ENCODE peak calls at places on chromosomes 12 and 14, in five cellular contexts. One of them, this sample, is unnamed. For H3K4me1 and H3K36me3, the result is how much of the 10 kb centered on the place peaks cover.

GRCh38 chr12:100576311-100577036 is 3.0 kb downstream of the GAS2L3 start:
- DNase-seq in colonic mucosa: no peak
- DNase-seq in neural progenitor cell: no peak
- DNase-seq in Peyer's patch: no peak
- DNase-seq in body of pancreas: no peak
- DNase-seq in this sample: no peak

GRCh38 chr12:121974026-121974985 is 47.4 kb upstream of the BCL7A start:
- DNase-seq in colonic mucosa: no peak
- DNase-seq in neural progenitor cell: no peak
- DNase-seq in body of pancreas: no peak
- DNase-seq in Peyer's patch: no peak
- DNase-seq in this sample: no peak

GRCh38 chr14:78445275-78445674 is 275.1 kb downstream of the NRXN3 start:
- DNase-seq in body of pancreas: no peak
- DNase-seq in colonic mucosa: no peak
- DNase-seq in neural progenitor cell: no peak
- DNase-seq in Peyer's patch: no peak
- DNase-seq in this sample: no peak

GRCh38 chr12:13215056-13215455 is 18.5 kb downstream of the EMP1 start:
- DNase-seq in Peyer's patch: no peak
- DNase-seq in colonic mucosa: no peak
- DNase-seq in body of pancreas: no peak
- DNase-seq in neural progenitor cell: peak
- DNase-seq in this sample: no peak

GRCh38 chr14:38143170-38143569 is 64.5 kb upstream of the SSTR1 start:
- DNase-seq in neural progenitor cell: no peak
- DNase-seq in colonic mucosa: no peak
- DNase-seq in Peyer's patch: no peak
- DNase-seq in body of pancreas: no peak
- DNase-seq in this sample: no peak

GRCh38 chr14:94559638-94560290 is 1.5 kb upstream of the SERPINA4 start:
- DNase-seq in colonic mucosa: no peak
- DNase-seq in Peyer's patch: no peak
- DNase-seq in neural progenitor cell: no peak
- DNase-seq in body of pancreas: no peak
- DNase-seq in this sample: no peak

GRCh38 chr14:77248666-77249065 is 22.3 kb downstream of the NGB start:
- DNase-seq in Peyer's patch: no peak
- DNase-seq in neural progenitor cell: no peak
- DNase-seq in body of pancreas: no peak
- DNase-seq in colonic mucosa: no peak
- DNase-seq in this sample: no peak

GRCh38 chr12:103596981-103597380 is 9.9 kb downstream of the STAB2 start:
- DNase-seq in Peyer's patch: no peak
- DNase-seq in neural progenitor cell: no peak
- DNase-seq in body of pancreas: no peak
- DNase-seq in colonic mucosa: no peak
- DNase-seq in this sample: no peak

GRCh38 chr14:91323671-91324605 is 79.4 kb upstream of the GPR68 start:
- DNase-seq in body of pancreas: peak
- DNase-seq in colonic mucosa: peak
- DNase-seq in neural progenitor cell: peak
- DNase-seq in Peyer's patch: peak
- DNase-seq in this sample: peak

GRCh38 chr12:65827827-65828231 is 3.5 kb downstream of the HMGA2 start:
- DNase-seq in neural progenitor cell: peak
- DNase-seq in Peyer's patch: no peak
- DNase-seq in colonic mucosa: no peak
- DNase-seq in body of pancreas: no peak
- DNase-seq in this sample: no peak

GRCh38 chr12:49972641-49973360 is at the start of gene AQP6:
- DNase-seq in Peyer's patch: no peak
- DNase-seq in body of pancreas: no peak
- DNase-seq in colonic mucosa: no peak
- DNase-seq in neural progenitor cell: no peak
- DNase-seq in this sample: no peak

GRCh38 chr14:71659165-71659564 is 273.1 kb upstream of the RGS6 start:
- DNase-seq in body of pancreas: no peak
- DNase-seq in neural progenitor cell: no peak
- DNase-seq in colonic mucosa: no peak
- DNase-seq in Peyer's patch: no peak
- DNase-seq in this sample: no peak

GRCh38 chr12:62817556-62818271 is 117.2 kb downstream of the PPM1H start:
- DNase-seq in colonic mucosa: no peak
- DNase-seq in neural progenitor cell: no peak
- DNase-seq in body of pancreas: no peak
- DNase-seq in Peyer's patch: no peak
- DNase-seq in this sample: no peak

GRCh38 chr14:93115069-93115919 is 431 bp downstream of the ITPK1 start:
- DNase-seq in neural progenitor cell: peak
- DNase-seq in colonic mucosa: peak
- DNase-seq in Peyer's patch: peak
- DNase-seq in body of pancreas: peak
- DNase-seq in this sample: peak

GRCh38 chr12:57234571-57235011 is 5.1 kb downstream of the SHMT2 start:
- DNase-seq in colonic mucosa: no peak
- DNase-seq in body of pancreas: no peak
- DNase-seq in neural progenitor cell: no peak
- DNase-seq in Peyer's patch: peak
- DNase-seq in this sample: no peak
- H3K4me1 ChIP-seq in colonic mucosa: under half
- H3K4me1 ChIP-seq in body of pancreas: under half
- H3K4me1 ChIP-seq in neural progenitor cell: under half
- H3K4me1 ChIP-seq in Peyer's patch: under half
- H3K4me1 ChIP-seq in this sample: under half

GRCh38 chr12:39946361-39946948 is 159.4 kb downstream of the SLC2A13 start:
- DNase-seq in neural progenitor cell: no peak
- DNase-seq in colonic mucosa: no peak
- DNase-seq in Peyer's patch: no peak
- DNase-seq in body of pancreas: no peak
- DNase-seq in this sample: no peak
- TF ChIP-seq CTCF in neural progenitor cell: no peak
- TF ChIP-seq CTCF in colonic mucosa: no peak
- TF ChIP-seq CTCF in Peyer's patch: no peak
- TF ChIP-seq CTCF in body of pancreas: no peak
- TF ChIP-seq CTCF in this sample: no peak

DNA sequence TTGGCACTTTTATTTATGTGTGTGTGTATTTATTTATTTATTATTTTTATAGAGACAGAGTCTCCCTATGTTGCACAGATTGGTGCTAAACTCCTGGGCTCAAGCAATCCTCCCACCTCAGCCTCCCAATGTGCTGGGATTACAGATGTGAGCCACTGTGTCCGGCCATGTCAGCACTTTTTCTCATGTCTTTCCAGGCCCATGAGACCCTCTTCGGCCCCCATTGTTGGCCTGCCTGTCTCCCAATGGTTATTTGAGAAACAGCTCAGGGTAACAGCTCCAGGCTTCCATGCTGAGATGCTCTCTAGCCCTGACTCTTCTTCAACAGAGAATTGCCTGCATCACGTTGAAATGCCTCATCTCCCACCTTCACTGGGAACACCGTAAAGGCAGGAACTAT is 34.4 kb downstream of the TMEM30B start:
- DNase-seq in body of pancreas: no peak
- DNase-seq in Peyer's patch: no peak
- DNase-seq in colonic mucosa: no peak
- DNase-seq in neural progenitor cell: no peak
- DNase-seq in this sample: no peak
- H3K36me3 ChIP-seq in body of pancreas: under half
- H3K36me3 ChIP-seq in Peyer's patch: under half
- H3K36me3 ChIP-seq in colonic mucosa: under half
- H3K36me3 ChIP-seq in neural progenitor cell: under half
- H3K36me3 ChIP-seq in this sample: under half

GRCh38 chr14:105549481-105549880 is 23.1 kb downstream of the TMEM121 start:
- DNase-seq in neural progenitor cell: no peak
- DNase-seq in colonic mucosa: no peak
- DNase-seq in Peyer's patch: no peak
- DNase-seq in body of pancreas: no peak
- DNase-seq in this sample: no peak
- H3K4me1 ChIP-seq in neural progenitor cell: under half
- H3K4me1 ChIP-seq in colonic mucosa: under half
- H3K4me1 ChIP-seq in Peyer's patch: under half
- H3K4me1 ChIP-seq in body of pancreas: under half
- H3K4me1 ChIP-seq in this sample: under half

GRCh38 chr12:15774819-15775218 is 14.4 kb downstream of the EPS8 start:
- DNase-seq in neural progenitor cell: no peak
- DNase-seq in Peyer's patch: no peak
- DNase-seq in colonic mucosa: no peak
- DNase-seq in body of pancreas: no peak
- DNase-seq in this sample: no peak

GRCh38 chr12:15776532-15776931 is 12.7 kb downstream of the EPS8 start:
- DNase-seq in body of pancreas: no peak
- DNase-seq in colonic mucosa: no peak
- DNase-seq in neural progenitor cell: no peak
- DNase-seq in Peyer's patch: no peak
- DNase-seq in this sample: no peak

GRCh38 chr12:15770581-15770980 is 18.6 kb downstream of the EPS8 start:
- DNase-seq in Peyer's patch: no peak
- DNase-seq in colonic mucosa: no peak
- DNase-seq in neural progenitor cell: no peak
- DNase-seq in body of pancreas: no peak
- DNase-seq in this sample: no peak

GRCh38 chr12:15770021-15770420 is 19.2 kb downstream of the EPS8 start:
- DNase-seq in Peyer's patch: no peak
- DNase-seq in neural progenitor cell: no peak
- DNase-seq in colonic mucosa: no peak
- DNase-seq in body of pancreas: no peak
- DNase-seq in this sample: no peak

GRCh38 chr12:15772405-15773018 is 16.7 kb downstream of the EPS8 start:
- DNase-seq in body of pancreas: no peak
- DNase-seq in Peyer's patch: no peak
- DNase-seq in colonic mucosa: no peak
- DNase-seq in neural progenitor cell: peak
- DNase-seq in this sample: no peak
- TF ChIP-seq CTCF in body of pancreas: peak
- TF ChIP-seq CTCF in Peyer's patch: peak
- TF ChIP-seq CTCF in colonic mucosa: peak
- TF ChIP-seq CTCF in neural progenitor cell: peak
- TF ChIP-seq CTCF in this sample: peak

GRCh38 chr12:106072751-106073150 is 66.0 kb downstream of the NUAK1 start:
- DNase-seq in body of pancreas: no peak
- DNase-seq in colonic mucosa: no peak
- DNase-seq in Peyer's patch: no peak
- DNase-seq in neural progenitor cell: no peak
- DNase-seq in this sample: no peak

GRCh38 chr12:106073179-106073578 is 65.6 kb downstream of the NUAK1 start:
- DNase-seq in neural progenitor cell: no peak
- DNase-seq in colonic mucosa: no peak
- DNase-seq in body of pancreas: no peak
- DNase-seq in Peyer's patch: no peak
- DNase-seq in this sample: no peak

GRCh38 chr12:106074361-106074705 is 64.4 kb downstream of the NUAK1 start:
- DNase-seq in body of pancreas: no peak
- DNase-seq in colonic mucosa: no peak
- DNase-seq in neural progenitor cell: no peak
- DNase-seq in Peyer's patch: no peak
- DNase-seq in this sample: no peak

GRCh38 chr12:106071686-106072085 is 67.1 kb downstream of the NUAK1 start:
- DNase-seq in colonic mucosa: no peak
- DNase-seq in body of pancreas: no peak
- DNase-seq in neural progenitor cell: no peak
- DNase-seq in Peyer's patch: no peak
- DNase-seq in this sample: no peak

GRCh38 chr12:106074706-106075392 is 63.9 kb downstream of the NUAK1 start:
- DNase-seq in Peyer's patch: no peak
- DNase-seq in body of pancreas: no peak
- DNase-seq in colonic mucosa: no peak
- DNase-seq in neural progenitor cell: peak
- DNase-seq in this sample: no peak
- H3K36me3 ChIP-seq in Peyer's patch: under half
- H3K36me3 ChIP-seq in body of pancreas: under half
- H3K36me3 ChIP-seq in colonic mucosa: under half
- H3K36me3 ChIP-seq in neural progenitor cell: under half
- H3K36me3 ChIP-seq in this sample: under half

GRCh38 chr14:22515961-22516360 is 73.1 kb downstream of the DAD1 start:
- DNase-seq in neural progenitor cell: no peak
- DNase-seq in body of pancreas: no peak
- DNase-seq in colonic mucosa: no peak
- DNase-seq in Peyer's patch: no peak
- DNase-seq in this sample: no peak
- H3K4me1 ChIP-seq in neural progenitor cell: under half
- H3K4me1 ChIP-seq in body of pancreas: under half
- H3K4me1 ChIP-seq in colonic mucosa: under half
- H3K4me1 ChIP-seq in Peyer's patch: under half
- H3K4me1 ChIP-seq in this sample: under half

DNA sequence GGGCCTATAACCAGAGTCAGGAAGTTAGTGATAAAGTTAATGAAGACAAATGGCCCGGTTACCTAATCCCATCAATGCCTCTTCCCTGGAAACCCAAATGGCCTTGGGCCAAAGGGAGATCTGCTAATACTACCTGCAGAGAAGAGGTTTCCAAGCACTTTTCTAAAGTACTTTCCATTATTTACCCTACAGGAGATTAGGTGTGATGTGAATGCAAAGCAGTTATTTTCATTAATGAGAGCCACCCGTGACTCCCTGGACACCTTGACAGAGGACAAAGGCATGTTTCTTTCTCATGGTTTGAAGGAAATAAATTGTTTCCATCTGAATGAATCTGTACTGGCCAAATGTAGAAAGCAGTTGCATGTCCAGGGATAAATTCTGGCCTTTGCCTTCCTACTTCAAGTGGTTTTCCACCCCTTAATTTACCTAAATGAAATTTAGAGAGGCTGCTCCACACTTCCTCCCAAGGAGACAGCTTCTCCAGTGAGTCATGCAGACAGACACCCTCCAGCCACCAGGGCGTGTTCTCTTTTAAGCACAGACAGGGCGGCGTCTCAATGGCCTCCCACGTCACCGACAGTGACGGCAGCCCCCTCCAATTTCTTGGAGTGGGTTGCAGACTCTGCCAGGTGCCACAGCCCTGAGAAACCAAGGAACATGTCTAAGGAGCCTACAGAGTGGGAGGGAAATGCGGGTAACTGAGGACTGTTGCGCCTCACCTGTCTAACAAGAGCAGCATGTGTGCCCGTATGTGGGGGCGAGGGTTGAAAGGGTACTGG is 43.9 kb upstream of the GNPNAT1 start:
- DNase-seq in neural progenitor cell: peak
- DNase-seq in colonic mucosa: no peak
- DNase-seq in body of pancreas: peak
- DNase-seq in Peyer's patch: no peak
- DNase-seq in this sample: peak
- TF ChIP-seq CTCF in neural progenitor cell: no peak
- TF ChIP-seq CTCF in colonic mucosa: no peak
- TF ChIP-seq CTCF in body of pancreas: no peak
- TF ChIP-seq CTCF in Peyer's patch: no peak
- TF ChIP-seq CTCF in this sample: no peak

This sample was measured in BE2C.